ENCODE peak calls at places on chromosomes 16 and 17, in nine cellular contexts. C, X, M, E, K, J, U, I and P are unnamed samples.

GRCh38 chr17:30550512-30551273 is 73.5 kb downstream of the GOSR1 start:
- DNase-seq in C (no peak), X (no peak), M (peak), E (no peak), K (peak), J (peak), U (peak), I (no peak), P (no peak)

GRCh38 chr16:75044800-75045361 is 46.1 kb downstream of the ZNRF1 start:
- DNase-seq in C (no peak), X (no peak), M (no peak), E (no peak), K (no peak), J (no peak), U (peak), I (no peak), P (no peak)

GRCh38 chr17:29570521-29570920 is 2.0 kb downstream of the TP53I13 start:
- DNase-seq in C (no peak), X (no peak), M (no peak), E (no peak), K (no peak), J (no peak), U (peak), I (no peak), P (no peak)

GRCh38 chr16:85767569-85767968 is 16.7 kb upstream of the C16orf74 start:
- DNase-seq in C (no peak), X (peak), M (peak), E (no peak), K (peak), J (peak), U (no peak), I (peak), P (no peak)

GRCh38 chr16:14111713-14112538 is 40.8 kb downstream of the MRTFB start:
- DNase-seq in C (no peak), X (no peak), M (no peak), E (peak), K (no peak), J (no peak), U (peak), I (no peak), P (no peak)

GRCh38 chr17:41520821-41521521 is 2.3 kb upstream of the KRT15 start:
- DNase-seq in C (no peak), X (no peak), M (no peak), E (no peak), K (no peak), J (no peak), U (no peak), I (no peak), P (no peak)

GRCh38 chr17:67532326-67532871 is 155.3 kb downstream of the PITPNC1 start:
- DNase-seq in C (no peak), X (no peak), M (no peak), E (no peak), K (no peak), J (no peak), U (no peak), I (no peak), P (no peak)

GRCh38 chr16:73371584-73372319 is 323.8 kb upstream of the ZFHX3 start:
- DNase-seq in C (no peak), X (no peak), M (no peak), E (no peak), K (no peak), J (no peak), U (no peak), I (no peak), P (no peak)

GRCh38 chr16:56967733-56968132 is 6.0 kb downstream of the CETP start:
- DNase-seq in C (no peak), X (no peak), M (no peak), E (no peak), K (no peak), J (no peak), U (no peak), I (no peak), P (no peak)

GRCh38 chr17:47298712-47299111 is 25.0 kb upstream of the EFCAB13 start:
- DNase-seq in C (no peak), X (no peak), M (no peak), E (no peak), K (no peak), J (no peak), U (no peak), I (no peak), P (no peak)

GRCh38 chr17:5049314-5049819 is 14.1 kb upstream of the SLC52A1 start:
- DNase-seq in C (no peak), X (no peak), M (no peak), E (no peak), K (no peak), J (no peak), U (no peak), I (no peak), P (no peak)

GRCh38 chr16:21637032-21637968 is 15.1 kb downstream of the IGSF6 start:
- DNase-seq in C (no peak), X (no peak), M (no peak), E (no peak), K (no peak), J (no peak), U (no peak), I (no peak), P (no peak)

GRCh38 chr16:9976641-9977040 is 205.6 kb downstream of the GRIN2A start:
- DNase-seq in C (no peak), X (no peak), M (no peak), E (no peak), K (no peak), J (no peak), U (no peak), I (no peak), P (no peak)

DNA sequence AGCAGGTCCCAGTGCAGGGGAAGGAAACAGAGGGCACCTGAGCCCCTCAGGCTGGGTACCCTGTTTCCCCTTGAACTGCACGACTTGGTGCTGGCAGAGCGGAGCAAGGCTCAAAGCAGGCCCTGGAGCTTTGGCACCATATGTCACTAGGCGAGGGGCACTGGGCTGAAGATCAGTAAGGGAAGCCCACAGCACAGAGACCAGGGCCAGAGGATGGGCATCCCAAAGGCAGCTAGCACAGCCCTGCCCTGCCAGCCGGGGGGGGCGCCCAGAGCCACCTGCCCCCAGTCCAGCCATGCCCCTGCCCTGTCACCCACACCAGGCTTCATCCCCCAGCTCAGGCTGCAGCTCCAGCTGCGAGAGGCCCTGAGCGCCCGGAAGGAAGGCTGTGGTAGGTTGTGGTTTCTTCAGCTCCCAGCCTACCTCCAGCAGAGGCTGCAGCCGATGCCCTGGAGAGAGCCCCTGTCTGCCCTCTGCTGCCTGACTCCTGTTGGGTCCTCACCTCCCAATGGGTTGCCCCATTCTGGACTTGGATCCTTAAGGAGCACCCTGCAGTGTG is 10.9 kb downstream of the NHERF1 start:
- DNase-seq in C (no peak), X (no peak), M (no peak), E (no peak), K (no peak), J (no peak), U (no peak), I (no peak), P (no peak)
- TF ChIP-seq CTCF in C (no peak), X (no peak), M (no peak), E (no peak), K (no peak), J (no peak), U (no peak), I (no peak), P (no peak)

DNA sequence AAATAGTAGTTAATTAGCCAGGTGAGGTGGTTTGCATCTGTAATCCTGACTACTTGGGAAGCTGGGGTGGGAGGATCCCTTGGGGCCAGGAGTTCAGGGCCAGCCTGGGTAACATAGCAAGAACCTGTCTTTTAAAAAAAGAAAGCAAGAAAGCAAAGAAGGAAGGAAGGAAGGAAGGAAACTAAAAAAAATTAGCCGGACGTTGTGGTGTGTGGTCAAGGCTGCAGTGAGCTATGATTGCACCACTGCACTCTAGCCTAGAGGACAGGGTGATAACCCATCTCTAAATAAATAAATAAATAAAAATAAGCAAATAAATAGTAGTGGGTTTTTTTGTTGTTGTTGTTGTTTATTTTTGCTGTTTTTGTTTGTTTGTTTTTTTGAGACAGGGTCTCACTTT is 39.3 kb upstream of the MAP2K6 start:
- DNase-seq in C (no peak), X (no peak), M (no peak), E (no peak), K (no peak), J (no peak), U (no peak), I (no peak), P (no peak)
- TF ChIP-seq CTCF in C (no peak), X (no peak), M (no peak), E (no peak), K (no peak), J (no peak), U (no peak), I (no peak), P (no peak)

GRCh38 chr17:80388175-80388574 is 26.8 kb upstream of the ENDOV start:
- DNase-seq in C (no peak), X (no peak), M (no peak), E (no peak), K (no peak), J (no peak), U (peak), I (no peak), P (no peak)
- TF ChIP-seq CTCF in C (no peak), X (no peak), M (no peak), E (no peak), K (no peak), J (no peak), U (no peak), I (no peak), P (no peak)

DNA sequence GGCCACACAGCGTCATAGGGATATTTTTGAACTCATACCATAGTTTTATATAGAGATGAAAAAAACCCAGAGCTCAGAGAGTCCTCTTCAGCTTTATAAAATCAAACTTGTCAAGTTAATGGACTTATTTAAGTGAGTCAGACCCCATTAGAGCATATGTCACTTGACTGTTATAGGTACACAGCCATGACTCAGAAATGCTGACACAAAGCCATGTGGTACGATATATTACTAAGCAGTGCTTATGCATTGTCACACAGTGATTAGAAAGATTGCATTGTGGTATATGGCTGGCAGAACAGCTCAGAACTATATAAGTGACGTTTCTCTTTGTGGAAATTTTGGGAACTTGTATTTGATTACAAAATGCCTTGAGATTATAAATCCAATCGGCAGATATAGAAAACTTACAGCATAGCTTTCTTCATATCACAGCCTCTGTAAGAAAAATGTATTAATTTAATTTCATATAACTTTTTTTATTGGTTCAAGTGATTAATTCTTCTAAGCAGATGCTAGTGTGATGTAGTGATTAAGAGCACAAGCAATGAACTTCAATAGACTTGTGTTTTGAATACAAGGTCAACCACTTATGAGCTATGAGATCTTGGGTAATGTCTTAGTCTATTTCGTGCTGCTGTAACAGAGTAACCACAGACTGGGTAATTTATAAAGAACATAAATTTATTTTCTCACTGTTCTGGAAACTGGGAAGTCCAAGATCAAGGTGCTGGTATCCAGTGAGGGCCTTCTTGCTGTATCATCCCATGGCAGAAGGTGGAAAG is 25.8 kb upstream of the GINS3 start:
- DNase-seq in C (no peak), X (no peak), M (peak), E (no peak), K (peak), J (no peak), U (no peak), I (peak), P (no peak)
- TF ChIP-seq CTCF in C (no peak), X (no peak), M (no peak), E (no peak), K (no peak), J (no peak), U (no peak), I (no peak), P (no peak)

GRCh38 chr17:7356072-7356549 is 1.2 kb downstream of the TMEM95 start:
- DNase-seq in C (peak), X (no peak), M (peak), E (peak), K (no peak), J (no peak), U (peak), I (peak), P (peak)

GRCh38 chr17:7352910-7353635 is 1.1 kb downstream of the KCTD11 start:
- DNase-seq in C (no peak), X (no peak), M (no peak), E (peak), K (no peak), J (no peak), U (no peak), I (no peak), P (no peak)

GRCh38 chr17:7356779-7357178 is 1.8 kb downstream of the TMEM95 start:
- DNase-seq in C (no peak), X (no peak), M (no peak), E (no peak), K (no peak), J (no peak), U (no peak), I (no peak), P (no peak)

GRCh38 chr17:7354262-7354781 is 634 bp upstream of the TMEM95 start:
- DNase-seq in C (no peak), X (no peak), M (peak), E (no peak), K (no peak), J (peak), U (no peak), I (no peak), P (peak)

DNA sequence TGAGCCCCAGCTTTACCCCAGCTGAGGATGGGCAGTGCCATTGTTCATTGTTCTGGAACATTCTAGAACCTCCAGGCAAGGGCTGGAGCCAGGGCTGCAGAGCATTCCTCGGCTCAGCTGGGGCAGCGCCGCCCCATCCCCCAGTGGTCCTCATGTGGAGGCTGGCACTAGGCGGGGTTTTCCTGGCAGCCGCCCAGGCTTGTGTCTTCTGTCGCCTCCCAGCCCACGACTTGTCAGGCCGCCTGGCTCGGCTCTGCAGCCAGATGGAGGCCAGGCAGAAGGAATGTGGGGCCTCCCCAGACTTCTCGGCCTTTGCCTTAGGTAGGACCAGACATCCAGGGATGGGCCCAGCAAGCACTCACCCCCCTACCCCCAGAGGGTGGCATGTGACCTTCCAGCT is at the start of gene TMEM95:
- DNase-seq in C (no peak), X (no peak), M (no peak), E (peak), K (no peak), J (no peak), U (peak), I (no peak), P (no peak)
- TF ChIP-seq CTCF in C (no peak), X (no peak), M (no peak), E (no peak), K (no peak), J (no peak), U (no peak), I (no peak), P (no peak)

DNA sequence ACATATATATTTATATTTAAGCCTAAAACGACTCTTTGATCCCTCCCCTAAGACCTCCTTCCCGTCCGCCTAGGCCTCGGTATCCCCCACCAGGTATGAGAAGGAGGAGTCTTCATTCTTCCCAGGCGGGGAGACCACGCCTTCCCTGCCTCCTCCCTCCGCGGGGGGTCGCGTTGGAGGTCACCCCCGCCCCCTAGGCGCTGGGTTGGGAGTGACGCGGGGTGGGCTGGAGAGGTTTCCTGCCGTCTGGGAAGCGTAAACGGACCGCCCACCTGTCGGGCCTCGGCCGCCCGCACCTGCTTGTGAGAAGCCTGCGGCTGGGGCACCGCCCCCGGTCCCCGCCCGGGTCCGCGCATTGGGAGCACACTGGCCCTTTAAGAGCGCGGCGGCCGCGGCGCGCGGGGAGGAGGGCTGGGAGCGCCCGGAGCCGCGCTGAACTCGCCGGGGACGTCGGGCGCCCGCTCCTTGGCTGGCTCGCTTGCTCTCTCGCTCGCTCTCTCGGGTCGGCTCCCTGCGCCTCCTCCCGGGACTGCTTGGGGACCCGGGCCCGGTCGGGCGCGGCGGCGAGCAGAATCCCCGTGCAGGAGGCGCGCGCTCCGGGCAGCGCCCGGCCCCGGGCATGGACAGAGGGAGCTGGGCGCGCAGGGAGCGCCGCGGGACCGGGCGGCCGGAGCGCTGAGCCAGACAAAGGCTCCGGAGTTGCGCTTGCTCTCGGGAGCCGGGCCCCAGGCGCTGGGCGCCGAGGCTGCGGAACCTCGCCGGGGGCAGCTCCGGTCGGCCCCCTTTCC is at the start of gene MMP15:
- DNase-seq in C (peak), X (no peak), M (peak), E (peak), K (peak), J (no peak), U (peak), I (peak), P (peak)
- TF ChIP-seq CTCF in C (peak), X (no peak), M (no peak), E (no peak), K (no peak), J (no peak), U (no peak), I (no peak), P (peak)

GRCh38 chr17:32452281-32452680 is 8.0 kb downstream of the PSMD11 start:
- DNase-seq in C (no peak), X (no peak), M (peak), E (no peak), K (no peak), J (no peak), U (no peak), I (no peak), P (no peak)
- TF ChIP-seq CTCF in C (no peak), X (no peak), M (no peak), E (no peak), K (no peak), J (no peak), U (no peak), I (no peak), P (no peak)